ENCODE peak calls at places on chromosome 11, in six cellular contexts. F is body of pancreas, W is psoas muscle, D is pancreas, O is colonic mucosa, Y is uterus. P is an unnamed sample.

GRCh38 chr11:69361466-69361865 is 67.5 kb downstream of the MYEOV start:
- DNase-seq in F (no peak), W (no peak), D (peak), O (peak), Y (no peak), P (no peak)

GRCh38 chr11:19279455-19279854 is 38.7 kb upstream of the E2F8 start:
- DNase-seq in F (no peak), W (no peak), D (no peak), O (no peak), Y (no peak), P (no peak)

GRCh38 chr11:37511425-37511933 is 913.4 kb upstream of the RAG2 start:
- DNase-seq in F (no peak), W (no peak), D (no peak), O (no peak), Y (no peak), P (no peak)

GRCh38 chr11:67648140-67648795 is 2.3 kb downstream of the ACY3 start:
- DNase-seq in F (peak), W (no peak), D (no peak), O (no peak), Y (no peak), P (no peak)

GRCh38 chr11:120135838-120136237 is 2.1 kb downstream of the TRIM29 start:
- DNase-seq in F (no peak), W (no peak), D (no peak), O (peak), Y (peak), P (peak)

GRCh38 chr11:95093548-95093947 is 3.9 kb downstream of the ENDOD1 start:
- DNase-seq in F (no peak), W (no peak), D (no peak), O (no peak), Y (no peak), P (no peak)

GRCh38 chr11:86473991-86474833 is 99.5 kb downstream of the CCDC81 start:
- DNase-seq in F (no peak), W (peak), D (no peak), O (no peak), Y (no peak), P (no peak)

GRCh38 chr11:106249857-106250256 is 172.4 kb downstream of the AASDHPPT start:
- DNase-seq in F (peak), W (no peak), D (peak), O (no peak), Y (no peak), P (no peak)

GRCh38 chr11:73312806-73313403 is 4.8 kb downstream of the ARHGEF17 start:
- DNase-seq in F (no peak), W (no peak), D (no peak), O (no peak), Y (no peak), P (no peak)

GRCh38 chr11:94142308-94143277 is 14.0 kb downstream of the PANX1 start:
- DNase-seq in F (no peak), W (no peak), D (no peak), O (no peak), Y (no peak), P (no peak)

GRCh38 chr11:111941963-111942362 is 4.8 kb downstream of the DIXDC1 start:
- DNase-seq in F (no peak), W (peak), D (no peak), O (no peak), Y (no peak), P (no peak)

GRCh38 chr11:119207607-119208006 is 1.5 kb downstream of the CBL start:
- DNase-seq in F (no peak), W (no peak), D (no peak), O (no peak), Y (no peak), P (no peak)

GRCh38 chr11:5280582-5281102 is 10.9 kb upstream of the HBE1 start:
- DNase-seq in F (peak), W (peak), D (no peak), O (peak), Y (peak), P (no peak)

GRCh38 chr11:409008-409599 is 5.7 kb downstream of the SIGIRR start:
- DNase-seq in F (no peak), W (peak), D (no peak), O (no peak), Y (no peak), P (no peak)

GRCh38 chr11:118973985-118974384 is 2.4 kb downstream of the FOXR1 start:
- DNase-seq in F (no peak), W (no peak), D (no peak), O (no peak), Y (no peak), P (no peak)

DNA sequence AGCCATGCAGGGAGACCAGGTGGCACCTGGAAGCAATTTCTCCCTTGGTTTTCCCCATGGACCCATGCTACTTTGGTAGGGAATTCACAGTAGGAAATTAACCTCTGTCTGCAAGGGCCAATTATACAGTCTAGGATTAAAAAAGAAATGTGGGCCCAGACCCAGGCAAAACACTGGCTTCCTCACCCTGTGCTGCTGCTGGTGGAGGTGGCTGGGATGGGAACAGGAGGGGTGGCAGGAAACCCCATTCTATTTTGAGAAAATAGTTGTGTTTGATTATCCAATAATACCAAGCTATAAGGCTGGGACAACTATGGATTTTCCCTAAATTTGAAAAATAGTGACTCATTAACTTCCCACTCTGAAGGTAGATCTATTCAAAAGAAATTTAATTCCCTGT is 417.0 kb upstream of the NARS2 start:
- DNase-seq in F (no peak), W (no peak), D (no peak), O (no peak), Y (no peak), P (no peak)
- H3K27ac ChIP-seq in F (no peak), W (no peak), D (no peak), O (no peak), Y (no peak), P (no peak)

GRCh38 chr11:100821198-100821597 is 134.1 kb downstream of the ARHGAP42 start:
- DNase-seq in F (no peak), W (no peak), D (no peak), O (no peak), Y (no peak), P (no peak)
- TF ChIP-seq CTCF in F (no peak), W (no peak), D (no peak), O (no peak), Y (no peak), P (no peak)

GRCh38 chr11:117128289-117128688 is 15.8 kb upstream of the PAFAH1B2 start:
- DNase-seq in F (no peak), W (no peak), D (no peak), O (no peak), Y (no peak), P (no peak)
- H3K4me3 ChIP-seq in F (no peak), W (no peak), D (no peak), O (no peak), Y (no peak), P (no peak)

DNA sequence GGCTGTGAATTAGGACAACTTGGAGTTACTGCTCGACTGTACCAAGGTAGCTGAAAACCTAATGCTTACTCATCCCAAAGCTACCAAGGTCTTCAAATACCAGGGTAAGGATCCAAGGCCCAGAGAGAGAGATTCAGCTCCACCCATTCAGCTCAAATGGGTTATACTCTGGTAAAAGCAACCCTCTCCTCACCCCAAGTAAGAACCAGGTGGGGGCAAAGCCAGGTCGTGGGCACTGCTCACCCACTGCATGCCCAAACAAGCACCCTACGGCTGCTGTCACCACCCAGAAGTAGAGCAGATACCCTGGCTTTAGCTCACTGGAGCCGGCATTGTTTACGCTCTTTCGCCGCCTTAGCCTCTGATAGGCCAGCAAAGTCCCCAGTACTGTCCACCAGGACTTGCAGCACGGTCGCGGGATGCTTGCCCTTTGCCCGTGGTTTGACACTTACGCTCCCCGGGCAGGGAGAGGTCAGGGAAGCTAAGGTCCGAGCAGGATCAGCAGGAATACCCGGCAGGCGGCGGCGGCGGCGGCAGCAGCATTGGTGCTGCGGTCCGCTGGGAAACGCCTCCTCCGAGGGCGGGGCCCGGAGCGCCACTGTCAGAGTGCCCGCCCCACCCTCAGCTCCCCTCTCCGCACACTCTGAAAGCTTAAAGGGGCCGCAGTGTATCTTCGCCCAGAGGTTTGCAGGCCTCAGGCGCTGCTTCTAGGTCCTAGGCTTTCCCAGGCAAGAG is 19.6 kb downstream of the CKAP5 start:
- DNase-seq in F (peak), W (peak), D (peak), O (peak), Y (peak), P (peak)
- H3K27ac ChIP-seq in F (peak), W (peak), D (no peak), O (peak), Y (peak), P (peak)

P was measured in tibial nerve.